ENCODE peak calls at places on chromosomes 3 and 15, in four cellular contexts. P is H9, B is ovary, F is GM13977. Z is an unnamed sample.

GRCh38 chr3:17589888-17590287 is 152.5 kb downstream of the TBC1D5 start:
- DNase-seq in P (no peak), B (no peak), F (no peak), Z (no peak)

GRCh38 chr3:197525706-197526105 is 30.1 kb downstream of the BDH1 start:
- DNase-seq in P (peak; percentile 24), B (no peak), F (no peak), Z (no peak)

GRCh38 chr15:64699767-64700388 is 75.5 kb downstream of the RBPMS2 start:
- DNase-seq in P (peak; percentile 84), B (no peak), F (no peak), Z (peak; percentile 54)

GRCh38 chr3:170632780-170633179 is 46.9 kb upstream of the SLC7A14 start:
- DNase-seq in P (no peak), B (no peak), F (peak; percentile 64), Z (no peak)

GRCh38 chr15:73927476-73928240 is 1.4 kb downstream of the LOXL1 start:
- DNase-seq in P (peak; percentile 80), B (peak; percentile 82), F (peak; percentile 80), Z (peak; percentile 48)

GRCh38 chr15:34367128-34368081 is at the start of gene LPCAT4:
- DNase-seq in P (peak; percentile 86), B (peak; percentile 90), F (peak; percentile 98), Z (peak; percentile 88)

GRCh38 chr3:190676477-190676876 is 162.6 kb downstream of the IL1RAP start:
- DNase-seq in P (no peak), B (no peak), F (no peak), Z (no peak)

GRCh38 chr15:51004103-51004536 is 90.6 kb downstream of the TNFAIP8L3 start:
- DNase-seq in P (peak; percentile 43), B (no peak), F (no peak), Z (no peak)

GRCh38 chr15:80418892-80419537 is 14.8 kb downstream of the ARNT2 start:
- DNase-seq in P (no peak), B (no peak), F (no peak), Z (no peak)

GRCh38 chr15:25725758-25726157 is 137.4 kb downstream of the ATP10A start:
- DNase-seq in P (no peak), B (no peak), F (no peak), Z (no peak)

GRCh38 chr3:42662037-42662812 is 8.7 kb downstream of the ZBTB47 start:
- DNase-seq in P (no peak), B (no peak), F (peak; percentile 28), Z (no peak)

GRCh38 chr3:19994796-19995195 is 17.3 kb downstream of the PP2D1 start:
- DNase-seq in P (no peak), B (no peak), F (no peak), Z (no peak)

DNA sequence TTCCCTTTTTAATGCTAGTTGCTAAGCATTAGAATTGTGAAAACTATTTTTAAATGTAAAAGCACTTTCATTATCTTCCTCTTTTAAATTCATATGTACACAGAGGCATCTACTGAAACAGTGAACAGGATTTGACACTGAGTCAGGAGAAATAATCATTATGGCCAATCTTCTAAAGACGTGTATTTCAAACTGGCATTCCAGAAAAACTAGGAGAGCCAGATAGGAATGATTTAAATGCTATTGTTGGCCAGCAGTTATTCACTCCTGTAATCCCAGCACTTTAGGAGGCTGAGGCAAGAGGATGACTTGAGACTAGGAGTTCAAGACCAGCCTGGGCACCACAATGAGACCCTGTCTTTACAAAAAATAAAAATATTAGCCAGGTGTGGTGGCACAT is 67.6 kb upstream of the RAP2B start:
- DNase-seq in P (no peak), B (no peak), F (no peak), Z (no peak)
- TF ChIP-seq CTCF in P (no peak), B (no peak), F (no peak), Z (no peak)

DNA sequence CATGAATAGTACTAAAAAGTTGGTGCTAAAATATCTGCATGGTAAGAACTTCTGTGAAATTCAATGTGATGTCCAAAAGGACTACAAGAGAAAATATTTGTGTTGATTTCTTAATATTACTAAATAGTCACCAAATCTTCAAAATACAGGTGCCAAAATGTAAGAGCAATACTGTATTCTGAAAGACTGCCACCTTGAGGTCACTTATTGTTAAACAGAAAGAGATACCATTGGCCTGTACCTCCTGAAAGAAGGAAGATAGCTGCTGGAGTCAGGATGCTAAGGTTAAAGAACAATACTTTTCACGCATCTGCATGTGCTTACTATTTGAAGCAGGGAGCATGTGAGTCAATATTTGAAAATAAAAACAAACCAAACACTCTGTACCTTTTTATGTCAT is 72.0 kb upstream of the LSAMP start:
- DNase-seq in P (no peak), B (no peak), F (peak; percentile 35), Z (no peak)
- TF ChIP-seq CTCF in P (peak; percentile 72), B (no peak), F (peak; percentile 40), Z (peak; percentile 19)

GRCh38 chr3:49607105-49607591 is 52.9 kb downstream of the BSN start:
- DNase-seq in P (no peak), B (no peak), F (no peak), Z (no peak)

GRCh38 chr3:49606427-49606826 is 52.1 kb downstream of the BSN start:
- DNase-seq in P (no peak), B (no peak), F (no peak), Z (peak; percentile 22)

GRCh38 chr3:49609815-49610214 is 55.5 kb downstream of the BSN start:
- DNase-seq in P (no peak), B (no peak), F (no peak), Z (no peak)

GRCh38 chr3:49609314-49609713 is 55.0 kb downstream of the BSN start:
- DNase-seq in P (no peak), B (no peak), F (no peak), Z (no peak)

DNA sequence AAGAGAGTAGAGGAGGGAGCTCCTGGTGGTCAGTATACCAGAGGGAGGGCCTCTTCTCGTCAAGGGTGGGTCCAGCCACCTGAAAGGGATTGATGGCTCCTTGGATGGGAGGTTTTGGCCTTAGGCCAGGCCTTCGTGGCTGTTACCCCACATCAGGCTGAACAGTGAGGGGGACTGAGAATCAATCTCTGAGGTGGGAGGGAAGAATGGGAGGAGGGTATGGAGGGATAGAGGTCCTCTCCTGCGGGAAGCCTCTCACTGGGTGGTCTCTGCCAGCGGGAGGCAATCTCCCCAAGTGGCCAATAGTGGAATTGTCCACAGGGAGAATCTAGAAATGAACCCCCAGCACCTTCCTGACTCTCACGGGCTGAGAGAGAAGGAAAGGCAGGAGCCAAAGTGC is 53.5 kb downstream of the BSN start:
- DNase-seq in P (no peak), B (no peak), F (no peak), Z (no peak)
- TF ChIP-seq CTCF in P (peak; percentile 44), B (no peak), F (no peak), Z (peak; percentile 50)

DNA sequence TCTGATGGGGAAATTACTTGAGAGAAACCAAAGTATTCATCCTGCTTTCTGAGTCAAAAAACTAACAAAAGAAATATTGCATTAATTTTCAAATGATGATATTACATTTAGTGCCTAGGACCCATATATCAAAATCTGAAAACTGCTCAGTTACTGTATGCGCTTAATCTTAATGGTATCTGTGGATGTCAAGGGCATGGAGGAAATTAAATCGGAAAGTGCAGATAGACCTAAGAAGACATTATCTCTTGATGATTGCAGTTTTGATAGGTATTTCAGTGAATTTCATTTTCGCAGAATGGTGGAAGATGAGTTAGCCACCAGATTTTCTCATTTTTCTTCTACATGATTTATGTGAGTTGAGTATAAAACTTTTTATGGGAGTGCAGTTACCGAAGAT is 198.6 kb downstream of the RSRC1 start:
- DNase-seq in P (no peak), B (no peak), F (no peak), Z (no peak)
- TF ChIP-seq CTCF in P (no peak), B (no peak), F (no peak), Z (no peak)

DNA sequence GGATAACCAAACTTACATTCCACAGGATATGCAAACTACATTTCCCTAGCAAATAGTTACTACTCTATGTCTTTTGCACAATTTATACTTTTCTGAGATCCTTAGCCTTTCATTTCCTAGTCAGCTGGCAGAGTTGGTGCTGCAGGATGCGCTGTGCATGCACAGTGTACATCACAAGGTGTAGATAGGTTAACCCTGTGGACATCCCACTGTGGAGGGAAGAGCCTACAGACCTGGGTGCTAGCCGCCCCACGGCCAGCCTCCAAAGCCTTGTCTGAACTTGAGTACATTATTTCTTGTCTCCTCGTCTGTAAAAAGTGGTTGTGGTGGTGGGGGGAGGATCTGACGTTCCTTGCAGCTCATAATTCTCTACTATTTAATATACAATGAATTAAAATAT is 3.5 kb downstream of the TNFSF10 start:
- DNase-seq in P (no peak), B (no peak), F (no peak), Z (no peak)
- TF ChIP-seq CTCF in P (no peak), B (no peak), F (no peak), Z (no peak)

GRCh38 chr3:78204977-78205376 is 1165.1 kb downstream of the ROBO2 start:
- DNase-seq in P (no peak), B (no peak), F (no peak), Z (no peak)
- TF ChIP-seq CTCF in P (peak; percentile 54), B (no peak), F (no peak), Z (no peak)

GRCh38 chr15:77904901-77905300 is 172.6 kb downstream of the TBC1D2B start:
- DNase-seq in P (no peak), B (peak; percentile 11), F (no peak), Z (no peak)

GRCh38 chr15:77904436-77904821 is 173.1 kb downstream of the TBC1D2B start:
- DNase-seq in P (no peak), B (peak; percentile 26), F (no peak), Z (no peak)

GRCh38 chr15:77905301-77905920 is 172.1 kb downstream of the TBC1D2B start:
- DNase-seq in P (peak; percentile 23), B (peak; percentile 14), F (no peak), Z (no peak)

GRCh38 chr15:77909131-77909940 is 168.2 kb downstream of the TBC1D2B start:
- DNase-seq in P (peak; percentile 14), B (peak; percentile 26), F (no peak), Z (no peak)

DNA sequence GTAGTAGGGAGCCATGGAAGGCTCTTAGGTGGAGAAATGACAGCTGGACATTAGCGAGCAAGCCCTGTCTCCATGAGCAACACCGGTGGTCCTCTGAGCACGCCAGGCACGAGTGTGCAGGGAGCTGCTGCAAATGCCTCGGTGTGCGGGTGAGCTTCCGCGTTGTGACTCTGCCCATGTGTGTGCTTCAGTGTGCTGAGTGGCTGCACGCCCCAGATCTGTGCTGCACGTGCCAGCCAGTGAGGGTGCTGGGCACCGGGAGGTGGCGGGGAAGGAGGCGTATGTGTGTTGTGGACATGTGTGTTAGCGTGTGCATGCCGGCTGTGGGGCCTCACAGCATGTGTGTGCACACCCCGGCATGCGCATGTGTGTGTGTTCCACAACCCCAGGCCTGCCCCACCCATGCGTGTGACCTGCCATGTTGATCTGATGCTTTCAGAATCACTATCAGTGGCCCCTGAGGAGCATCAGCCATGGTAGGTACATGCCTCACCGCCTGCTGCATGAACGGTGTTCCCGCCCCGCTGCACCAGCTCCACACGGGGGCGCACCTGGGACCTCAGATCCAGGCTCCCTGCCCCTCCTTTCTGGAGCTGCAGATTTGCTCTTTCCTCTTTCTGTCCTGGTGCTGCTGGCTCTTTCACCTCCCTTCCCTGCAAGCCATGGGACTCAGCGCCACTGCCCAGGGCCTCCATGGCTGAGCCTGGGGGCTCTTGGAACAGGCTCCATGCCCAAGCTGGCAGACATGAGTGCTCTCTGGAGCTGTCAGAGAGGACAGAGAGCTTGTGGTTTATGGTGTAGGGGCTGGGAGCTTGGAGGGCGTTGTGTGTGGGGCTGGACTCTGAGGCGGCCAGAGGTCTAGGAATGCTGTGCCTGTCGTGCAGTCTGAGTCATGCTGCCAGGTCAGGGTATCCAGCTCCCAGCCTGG is 169.4 kb downstream of the TBC1D2B start:
- DNase-seq in P (peak; percentile 69), B (peak; percentile 44), F (peak; percentile 58), Z (no peak)
- TF ChIP-seq CTCF in P (peak; percentile 23), B (no peak), F (peak; percentile 87), Z (no peak)

GRCh38 chr3:27943106-27943505 is 221.0 kb upstream of the EOMES start:
- DNase-seq in P (peak; percentile 64), B (no peak), F (no peak), Z (no peak)
- TF ChIP-seq CTCF in P (peak; percentile 65), B (no peak), F (peak; percentile 29), Z (no peak)

GRCh38 chr3:16147226-16147625 is 27.3 kb upstream of the GALNT15 start:
- DNase-seq in P (no peak), B (no peak), F (peak; percentile 49), Z (no peak)
- TF ChIP-seq CTCF in P (no peak), B (no peak), F (no peak), Z (no peak)